ENCODE peak calls at places on chromosomes 2 and 18, in five cellular contexts. One of them, this sample, is unnamed.

GRCh38 chr2:24875272-24875671 is 44.8 kb downstream of the ADCY3 start:
- DNase-seq in MCF 10A: peak; percentile 65
- DNase-seq in neural progenitor cell: no peak
- DNase-seq in dorsolateral prefrontal cortex: no peak
- DNase-seq in epithelial cell of esophagus: no peak
- DNase-seq in this sample: no peak

GRCh38 chr2:21055879-21056790 is 12.3 kb upstream of the APOB start:
- DNase-seq in epithelial cell of esophagus: no peak
- DNase-seq in dorsolateral prefrontal cortex: no peak
- DNase-seq in MCF 10A: no peak
- DNase-seq in neural progenitor cell: no peak
- DNase-seq in this sample: no peak

GRCh38 chr2:133248264-133248663 is 320.0 kb downstream of the NCKAP5 start:
- DNase-seq in epithelial cell of esophagus: no peak
- DNase-seq in MCF 10A: no peak
- DNase-seq in dorsolateral prefrontal cortex: no peak
- DNase-seq in neural progenitor cell: no peak
- DNase-seq in this sample: no peak

GRCh38 chr2:202813387-202813786 is 58.2 kb downstream of the ICA1L start:
- DNase-seq in dorsolateral prefrontal cortex: no peak
- DNase-seq in MCF 10A: no peak
- DNase-seq in epithelial cell of esophagus: no peak
- DNase-seq in neural progenitor cell: no peak
- DNase-seq in this sample: no peak

GRCh38 chr2:136162438-136162837 is 44.5 kb upstream of the CXCR4 start:
- DNase-seq in epithelial cell of esophagus: no peak
- DNase-seq in neural progenitor cell: no peak
- DNase-seq in dorsolateral prefrontal cortex: no peak
- DNase-seq in MCF 10A: no peak
- DNase-seq in this sample: no peak

GRCh38 chr18:2905802-2906521 is 59.2 kb downstream of the EMILIN2 start:
- DNase-seq in MCF 10A: no peak
- DNase-seq in neural progenitor cell: peak; percentile 46
- DNase-seq in epithelial cell of esophagus: no peak
- DNase-seq in dorsolateral prefrontal cortex: no peak
- DNase-seq in this sample: peak; percentile 64

GRCh38 chr2:71673402-71673795 is 220.0 kb downstream of the DYSF start:
- DNase-seq in dorsolateral prefrontal cortex: no peak
- DNase-seq in neural progenitor cell: no peak
- DNase-seq in MCF 10A: no peak
- DNase-seq in epithelial cell of esophagus: no peak
- DNase-seq in this sample: peak; percentile 1

GRCh38 chr2:162075689-162076132 is 1.7 kb upstream of the DPP4 start:
- DNase-seq in neural progenitor cell: no peak
- DNase-seq in epithelial cell of esophagus: peak; percentile 33
- DNase-seq in MCF 10A: peak; percentile 57
- DNase-seq in dorsolateral prefrontal cortex: no peak
- DNase-seq in this sample: no peak

GRCh38 chr18:23798249-23798648 is 109.0 kb downstream of the LAMA3 start:
- DNase-seq in dorsolateral prefrontal cortex: no peak
- DNase-seq in epithelial cell of esophagus: no peak
- DNase-seq in neural progenitor cell: no peak
- DNase-seq in MCF 10A: no peak
- DNase-seq in this sample: no peak

GRCh38 chr2:191366199-191366598 is 121.0 kb downstream of the MYO1B start:
- DNase-seq in dorsolateral prefrontal cortex: no peak
- DNase-seq in MCF 10A: no peak
- DNase-seq in epithelial cell of esophagus: no peak
- DNase-seq in neural progenitor cell: no peak
- DNase-seq in this sample: no peak

GRCh38 chr2:189441709-189442074 is 418 bp downstream of the WDR75 start:
- DNase-seq in neural progenitor cell: no peak
- DNase-seq in dorsolateral prefrontal cortex: no peak
- DNase-seq in MCF 10A: no peak
- DNase-seq in epithelial cell of esophagus: no peak
- DNase-seq in this sample: no peak

GRCh38 chr18:79406708-79407107 is 11.0 kb downstream of the NFATC1 start:
- DNase-seq in neural progenitor cell: no peak
- DNase-seq in dorsolateral prefrontal cortex: no peak
- DNase-seq in MCF 10A: no peak
- DNase-seq in epithelial cell of esophagus: no peak
- DNase-seq in this sample: no peak

GRCh38 chr2:240149943-240150784 is 9.7 kb upstream of the OTOS start:
- DNase-seq in epithelial cell of esophagus: peak; percentile 48
- DNase-seq in MCF 10A: peak; percentile 50
- DNase-seq in dorsolateral prefrontal cortex: peak; percentile 35
- DNase-seq in neural progenitor cell: peak; percentile 78
- DNase-seq in this sample: peak; percentile 69

GRCh38 chr2:44324971-44325426 is 36.3 kb downstream of the PREPL start:
- DNase-seq in neural progenitor cell: no peak
- DNase-seq in MCF 10A: peak; percentile 8
- DNase-seq in dorsolateral prefrontal cortex: no peak
- DNase-seq in epithelial cell of esophagus: no peak
- DNase-seq in this sample: no peak

GRCh38 chr18:78827141-78827540 is 152.5 kb upstream of the SALL3 start:
- DNase-seq in neural progenitor cell: no peak
- DNase-seq in dorsolateral prefrontal cortex: no peak
- DNase-seq in epithelial cell of esophagus: no peak
- DNase-seq in MCF 10A: no peak
- DNase-seq in this sample: no peak

GRCh38 chr2:147782521-147782920 is 62.3 kb upstream of the ACVR2A start:
- DNase-seq in neural progenitor cell: no peak
- DNase-seq in dorsolateral prefrontal cortex: no peak
- DNase-seq in MCF 10A: peak; percentile 16
- DNase-seq in epithelial cell of esophagus: peak; percentile 62
- DNase-seq in this sample: no peak

GRCh38 chr18:80253871-80254492 is 6.7 kb upstream of the PARD6G start:
- DNase-seq in MCF 10A: peak; percentile 35
- DNase-seq in neural progenitor cell: no peak
- DNase-seq in dorsolateral prefrontal cortex: no peak
- DNase-seq in epithelial cell of esophagus: peak; percentile 36
- DNase-seq in this sample: peak; percentile 15

GRCh38 chr2:42850016-42850805 is 57.8 kb upstream of the HAAO start:
- DNase-seq in epithelial cell of esophagus: no peak
- DNase-seq in MCF 10A: no peak
- DNase-seq in neural progenitor cell: no peak
- DNase-seq in dorsolateral prefrontal cortex: no peak
- DNase-seq in this sample: no peak

GRCh38 chr2:9761547-9761946 is 81.7 kb upstream of the TAF1B start:
- DNase-seq in epithelial cell of esophagus: no peak
- DNase-seq in dorsolateral prefrontal cortex: no peak
- DNase-seq in MCF 10A: no peak
- DNase-seq in neural progenitor cell: no peak
- DNase-seq in this sample: no peak

GRCh38 chr18:37482433-37482832 is 83.2 kb downstream of the CELF4 start:
- DNase-seq in MCF 10A: no peak
- DNase-seq in dorsolateral prefrontal cortex: no peak
- DNase-seq in neural progenitor cell: no peak
- DNase-seq in epithelial cell of esophagus: no peak
- DNase-seq in this sample: no peak

GRCh38 chr2:83196225-83196624 is 1262.9 kb downstream of the SUCLG1 start:
- DNase-seq in neural progenitor cell: peak; percentile 5
- DNase-seq in epithelial cell of esophagus: peak; percentile 55
- DNase-seq in MCF 10A: peak; percentile 58
- DNase-seq in dorsolateral prefrontal cortex: no peak
- DNase-seq in this sample: no peak

GRCh38 chr2:10923965-10924364 is 12.2 kb downstream of the KCNF1 start:
- DNase-seq in MCF 10A: no peak
- DNase-seq in epithelial cell of esophagus: no peak
- DNase-seq in dorsolateral prefrontal cortex: no peak
- DNase-seq in neural progenitor cell: no peak
- DNase-seq in this sample: no peak

GRCh38 chr2:226140594-226140993 is 659.0 kb downstream of the IRS1 start:
- DNase-seq in neural progenitor cell: no peak
- DNase-seq in dorsolateral prefrontal cortex: no peak
- DNase-seq in MCF 10A: no peak
- DNase-seq in epithelial cell of esophagus: no peak
- DNase-seq in this sample: no peak

GRCh38 chr2:15640291-15640711 is 48.6 kb downstream of the DDX1 start:
- DNase-seq in dorsolateral prefrontal cortex: no peak
- DNase-seq in neural progenitor cell: no peak
- DNase-seq in epithelial cell of esophagus: peak; percentile 86
- DNase-seq in MCF 10A: peak; percentile 80
- DNase-seq in this sample: no peak

GRCh38 chr2:235421618-235422017 is 72.2 kb upstream of the AGAP1 start:
- DNase-seq in MCF 10A: peak; percentile 5
- DNase-seq in dorsolateral prefrontal cortex: no peak
- DNase-seq in epithelial cell of esophagus: no peak
- DNase-seq in neural progenitor cell: no peak
- DNase-seq in this sample: no peak

DNA sequence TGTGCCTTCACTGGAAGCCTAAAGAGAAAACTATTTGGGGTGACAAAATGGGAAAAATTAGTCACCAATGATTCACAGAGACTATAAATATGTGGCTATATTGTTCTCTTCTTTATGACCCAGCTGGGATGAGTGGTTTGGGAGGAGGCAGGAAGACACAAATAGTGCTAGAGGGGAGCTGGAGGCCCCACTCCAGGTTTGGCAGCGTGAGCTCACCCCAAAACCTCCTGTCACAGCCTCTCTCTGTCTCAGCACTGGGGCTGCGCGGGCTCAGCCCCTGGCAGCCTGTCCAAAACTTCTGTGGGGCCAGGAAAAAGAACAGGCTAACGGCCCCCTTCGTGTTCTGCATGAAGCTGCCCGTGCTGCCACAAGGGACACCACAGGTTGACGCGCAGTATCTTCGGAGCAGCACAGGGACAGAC is 73.2 kb upstream of the LCLAT1 start:
- DNase-seq in epithelial cell of esophagus: peak; percentile 60
- DNase-seq in dorsolateral prefrontal cortex: no peak
- DNase-seq in MCF 10A: no peak
- DNase-seq in neural progenitor cell: no peak
- DNase-seq in this sample: no peak
- TF ChIP-seq CTCF in epithelial cell of esophagus: no peak
- TF ChIP-seq CTCF in dorsolateral prefrontal cortex: no peak
- TF ChIP-seq CTCF in MCF 10A: no peak
- TF ChIP-seq CTCF in neural progenitor cell: no peak
- TF ChIP-seq CTCF in this sample: no peak

GRCh38 chr2:167862296-167862695 is 385.1 kb downstream of the STK39 start:
- DNase-seq in neural progenitor cell: no peak
- DNase-seq in dorsolateral prefrontal cortex: no peak
- DNase-seq in MCF 10A: no peak
- DNase-seq in epithelial cell of esophagus: no peak
- DNase-seq in this sample: no peak

GRCh38 chr2:167861574-167862193 is 385.7 kb downstream of the STK39 start:
- DNase-seq in neural progenitor cell: no peak
- DNase-seq in MCF 10A: no peak
- DNase-seq in epithelial cell of esophagus: no peak
- DNase-seq in dorsolateral prefrontal cortex: no peak
- DNase-seq in this sample: no peak

GRCh38 chr2:167862787-167863186 is 384.6 kb downstream of the STK39 start:
- DNase-seq in dorsolateral prefrontal cortex: no peak
- DNase-seq in neural progenitor cell: no peak
- DNase-seq in epithelial cell of esophagus: peak; percentile 60
- DNase-seq in MCF 10A: peak; percentile 21
- DNase-seq in this sample: no peak

GRCh38 chr2:167859676-167860075 is 387.7 kb downstream of the STK39 start:
- DNase-seq in dorsolateral prefrontal cortex: no peak
- DNase-seq in epithelial cell of esophagus: no peak
- DNase-seq in neural progenitor cell: no peak
- DNase-seq in MCF 10A: no peak
- DNase-seq in this sample: no peak

GRCh38 chr2:167863377-167863776 is 384.0 kb downstream of the STK39 start:
- DNase-seq in dorsolateral prefrontal cortex: no peak
- DNase-seq in epithelial cell of esophagus: no peak
- DNase-seq in MCF 10A: no peak
- DNase-seq in neural progenitor cell: no peak
- DNase-seq in this sample: no peak
- TF ChIP-seq CTCF in dorsolateral prefrontal cortex: no peak
- TF ChIP-seq CTCF in epithelial cell of esophagus: no peak
- TF ChIP-seq CTCF in MCF 10A: no peak
- TF ChIP-seq CTCF in neural progenitor cell: no peak
- TF ChIP-seq CTCF in this sample: no peak

GRCh38 chr2:177721087-177721486 is 328.5 kb downstream of the AGPS start:
- DNase-seq in dorsolateral prefrontal cortex: no peak
- DNase-seq in epithelial cell of esophagus: no peak
- DNase-seq in neural progenitor cell: no peak
- DNase-seq in MCF 10A: no peak
- DNase-seq in this sample: no peak

GRCh38 chr2:177714704-177715103 is 322.1 kb downstream of the AGPS start:
- DNase-seq in dorsolateral prefrontal cortex: no peak
- DNase-seq in MCF 10A: no peak
- DNase-seq in epithelial cell of esophagus: no peak
- DNase-seq in neural progenitor cell: no peak
- DNase-seq in this sample: no peak

GRCh38 chr2:177716484-177716883 is 323.9 kb downstream of the AGPS start:
- DNase-seq in neural progenitor cell: no peak
- DNase-seq in epithelial cell of esophagus: no peak
- DNase-seq in dorsolateral prefrontal cortex: no peak
- DNase-seq in MCF 10A: no peak
- DNase-seq in this sample: no peak

GRCh38 chr2:177721815-177722552 is 329.4 kb downstream of the AGPS start:
- DNase-seq in MCF 10A: no peak
- DNase-seq in neural progenitor cell: no peak
- DNase-seq in epithelial cell of esophagus: no peak
- DNase-seq in dorsolateral prefrontal cortex: no peak
- DNase-seq in this sample: no peak

GRCh38 chr2:177717831-177718618 is 325.5 kb downstream of the AGPS start:
- DNase-seq in MCF 10A: no peak
- DNase-seq in neural progenitor cell: no peak
- DNase-seq in epithelial cell of esophagus: no peak
- DNase-seq in dorsolateral prefrontal cortex: no peak
- DNase-seq in this sample: no peak
- TF ChIP-seq CTCF in MCF 10A: no peak
- TF ChIP-seq CTCF in neural progenitor cell: peak; percentile 40
- TF ChIP-seq CTCF in epithelial cell of esophagus: no peak
- TF ChIP-seq CTCF in dorsolateral prefrontal cortex: no peak
- TF ChIP-seq CTCF in this sample: peak; percentile 30

DNA sequence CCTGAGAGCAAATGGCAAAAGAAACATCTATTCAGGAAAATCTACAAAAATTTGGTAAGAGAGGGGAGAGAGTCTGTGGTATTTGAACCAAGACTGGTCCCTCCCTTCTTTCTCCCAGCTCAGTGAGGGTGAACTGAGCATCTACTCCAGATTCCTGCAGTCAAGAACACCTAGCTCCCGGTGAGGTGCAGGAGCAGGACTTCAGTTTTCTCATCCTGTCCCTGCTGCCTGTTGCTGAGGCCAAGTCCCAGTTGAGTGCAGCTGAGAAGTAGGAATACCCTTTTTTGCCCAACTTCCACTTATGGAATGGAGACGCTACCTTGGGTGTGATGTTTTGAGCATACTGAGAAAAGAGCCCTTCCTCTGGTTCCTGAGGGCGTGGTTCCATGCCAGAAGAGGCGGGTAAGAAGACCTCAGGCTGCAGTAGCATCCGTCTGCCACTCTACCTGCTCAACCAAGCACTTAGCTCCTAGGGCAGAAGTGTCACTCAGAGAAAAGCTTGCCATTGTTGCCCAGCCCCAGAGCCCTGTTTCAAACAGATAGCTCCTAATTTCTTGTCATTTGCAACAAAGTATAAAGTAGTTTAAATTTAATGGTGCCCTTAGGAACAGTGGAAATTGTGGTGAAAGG is 112.9 kb downstream of the SOS1 start:
- DNase-seq in MCF 10A: no peak
- DNase-seq in dorsolateral prefrontal cortex: no peak
- DNase-seq in neural progenitor cell: no peak
- DNase-seq in epithelial cell of esophagus: no peak
- DNase-seq in this sample: no peak
- TF ChIP-seq CTCF in MCF 10A: no peak
- TF ChIP-seq CTCF in dorsolateral prefrontal cortex: no peak
- TF ChIP-seq CTCF in neural progenitor cell: no peak
- TF ChIP-seq CTCF in epithelial cell of esophagus: no peak
- TF ChIP-seq CTCF in this sample: no peak

GRCh38 chr18:77141401-77142118 is 9.0 kb upstream of the MBP start:
- DNase-seq in neural progenitor cell: no peak
- DNase-seq in dorsolateral prefrontal cortex: no peak
- DNase-seq in epithelial cell of esophagus: no peak
- DNase-seq in MCF 10A: no peak
- DNase-seq in this sample: no peak
- TF ChIP-seq CTCF in neural progenitor cell: peak; percentile 12
- TF ChIP-seq CTCF in dorsolateral prefrontal cortex: no peak
- TF ChIP-seq CTCF in epithelial cell of esophagus: no peak
- TF ChIP-seq CTCF in MCF 10A: no peak
- TF ChIP-seq CTCF in this sample: peak; percentile 26